ENCODE peak calls at places on chromosomes 6 and 20, in ten cellular contexts. G is AG10803, H is transverse colon, B is tibial artery, M is HFFc6, R is left ventricle myocardium inferior, X is Calu3, K is lower lobe of right lung, A is foreskin fibroblast, T is nephron progenitor cell. S is an unnamed sample.

GRCh38 chr6:159212026-159212425 is 42.8 kb downstream of the FNDC1 start:
- DNase-seq in G (no peak), H (no peak), B (no peak), M (no peak), R (no peak), X (no peak), K (no peak), A (no peak), T (no peak), S (no peak)

GRCh38 chr6:41801380-41801779 is 13.9 kb downstream of the TOMM6 start:
- DNase-seq in G (peak; percentile 22), H (no peak), B (no peak), M (peak; percentile 13), R (no peak), X (peak; percentile 20), K (no peak), A (peak; percentile 13), T (no peak), S (no peak)

GRCh38 chr6:89379281-89379680 is 26.8 kb upstream of the UBE2J1 start:
- DNase-seq in G (no peak), H (no peak), B (no peak), M (no peak), R (no peak), X (no peak), K (no peak), A (no peak), T (no peak), S (no peak)

GRCh38 chr20:64188682-64189529 is 24.7 kb downstream of the MYT1 start:
- DNase-seq in G (peak; percentile 29), H (peak; percentile 12), B (no peak), M (peak; percentile 31), R (no peak), X (peak; percentile 95), K (no peak), A (no peak), T (no peak), S (no peak)

GRCh38 chr20:24762791-24763350 is 186.2 kb upstream of the CST7 start:
- DNase-seq in G (no peak), H (no peak), B (no peak), M (no peak), R (no peak), X (no peak), K (no peak), A (no peak), T (no peak), S (no peak)

GRCh38 chr6:134589512-134589911 is 271.6 kb upstream of the SGK1 start:
- DNase-seq in G (peak; percentile 99), H (no peak), B (no peak), M (peak; percentile 99), R (no peak), X (no peak), K (no peak), A (peak; percentile 98), T (no peak), S (no peak)

GRCh38 chr6:50087231-50087954 is 37.7 kb upstream of the DEFB112 start:
- DNase-seq in G (peak; percentile 91), H (no peak), B (no peak), M (no peak), R (no peak), X (peak; percentile 6), K (no peak), A (peak; percentile 57), T (no peak), S (no peak)

GRCh38 chr6:52221302-52221701 is 23.0 kb downstream of the IL17F start:
- DNase-seq in G (no peak), H (no peak), B (no peak), M (no peak), R (no peak), X (no peak), K (no peak), A (no peak), T (no peak), S (no peak)

GRCh38 chr6:12271997-12272396 is 18.2 kb upstream of the EDN1 start:
- DNase-seq in G (no peak), H (no peak), B (no peak), M (no peak), R (no peak), X (no peak), K (no peak), A (no peak), T (no peak), S (no peak)

GRCh38 chr6:132973556-132973993 is 159.2 kb downstream of the RPS12 start:
- DNase-seq in G (no peak), H (no peak), B (no peak), M (no peak), R (no peak), X (no peak), K (no peak), A (no peak), T (no peak), S (no peak)

GRCh38 chr6:31243508-31243907 is 28.4 kb downstream of the HLA-C start:
- DNase-seq in G (no peak), H (no peak), B (no peak), M (no peak), R (no peak), X (no peak), K (no peak), A (no peak), T (no peak), S (no peak)

GRCh38 chr6:134415681-134416080 is 97.8 kb upstream of the SGK1 start:
- DNase-seq in G (no peak), H (no peak), B (no peak), M (no peak), R (no peak), X (no peak), K (no peak), A (no peak), T (no peak), S (no peak)

GRCh38 chr20:44532248-44532980 is 10.5 kb upstream of the SERINC3 start:
- DNase-seq in G (no peak), H (no peak), B (peak; percentile 27), M (no peak), R (peak; percentile 34), X (no peak), K (no peak), A (no peak), T (no peak), S (no peak)

DNA sequence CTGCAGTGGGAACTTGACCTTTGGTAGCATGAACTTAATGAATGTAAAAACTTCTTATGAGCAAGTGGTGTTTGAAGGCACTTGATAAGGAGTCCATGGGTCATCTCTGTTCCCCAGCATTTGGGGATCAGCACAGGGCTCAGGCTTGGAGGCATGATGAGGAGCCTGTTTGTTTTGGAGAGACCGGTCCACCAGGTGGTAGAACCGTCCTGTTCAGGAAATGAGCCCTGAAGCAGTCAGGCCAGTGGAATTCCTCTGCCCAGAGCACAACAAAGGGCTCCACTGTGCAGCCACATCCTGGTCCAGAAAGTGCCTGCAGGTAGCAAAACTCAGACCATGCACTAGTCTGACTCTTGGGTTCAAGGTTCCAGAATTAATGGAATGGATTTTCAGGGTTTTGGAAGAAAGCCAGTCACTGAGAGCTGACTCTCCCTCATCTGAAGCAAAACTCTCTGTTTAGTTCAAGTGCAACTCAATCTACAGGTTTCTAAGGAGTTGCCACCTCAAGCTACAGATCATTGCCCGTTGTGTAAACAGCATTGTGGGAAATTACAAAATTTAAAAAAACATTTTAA is 52.3 kb upstream of the ADGRF1 start:
- DNase-seq in G (no peak), H (peak; percentile 24), B (no peak), M (no peak), R (no peak), X (peak; percentile 83), K (no peak), A (no peak), T (no peak), S (no peak)
- TF ChIP-seq CTCF in G (no peak), H (no peak), B (no peak), M (no peak), R (no peak), X (no peak), K (no peak), A (no peak), T (no peak), S (no peak)

DNA sequence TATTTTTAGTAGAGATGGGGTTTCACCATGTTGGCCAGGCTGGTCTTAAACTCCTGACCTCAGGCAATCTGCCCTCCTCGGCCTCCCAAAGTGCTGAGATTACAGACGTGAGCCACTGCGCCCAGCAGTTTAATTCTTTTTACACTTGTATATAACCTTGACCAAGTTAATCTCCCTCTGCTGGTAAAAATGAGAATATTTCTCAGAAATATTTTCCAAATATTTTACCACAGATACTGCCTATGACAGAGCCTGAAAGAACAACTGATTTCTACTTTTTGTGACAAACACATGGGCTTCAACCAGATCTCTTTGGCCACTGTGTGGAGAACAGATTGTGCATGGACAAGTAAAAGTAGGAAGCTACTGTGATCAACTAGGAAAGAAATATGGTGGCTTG is 21.2 kb upstream of the NHSL1 start:
- DNase-seq in G (peak; percentile 49), H (no peak), B (no peak), M (peak; percentile 52), R (no peak), X (no peak), K (no peak), A (no peak), T (no peak), S (no peak)
- TF ChIP-seq CTCF in G (peak; percentile 58), H (peak; percentile 39), B (peak; percentile 29), M (peak; percentile 81), R (peak; percentile 51), X (no peak), K (peak; percentile 31), A (peak; percentile 15), T (no peak), S (peak; percentile 29)

GRCh38 chr20:59578602-59579403 is 25.5 kb upstream of the PHACTR3 start:
- DNase-seq in G (no peak), H (no peak), B (no peak), M (no peak), R (no peak), X (no peak), K (no peak), A (no peak), T (no peak), S (no peak)

GRCh38 chr20:59579404-59580207 is 24.7 kb upstream of the PHACTR3 start:
- DNase-seq in G (no peak), H (no peak), B (no peak), M (no peak), R (no peak), X (no peak), K (no peak), A (no peak), T (no peak), S (no peak)

GRCh38 chr20:59577037-59577808 is 27.1 kb upstream of the PHACTR3 start:
- DNase-seq in G (no peak), H (no peak), B (no peak), M (no peak), R (no peak), X (no peak), K (no peak), A (no peak), T (peak; percentile 53), S (no peak)

GRCh38 chr20:59576216-59576953 is 28.0 kb upstream of the PHACTR3 start:
- DNase-seq in G (no peak), H (no peak), B (no peak), M (no peak), R (no peak), X (no peak), K (no peak), A (no peak), T (no peak), S (no peak)

GRCh38 chr20:59577809-59578601 is 26.3 kb upstream of the PHACTR3 start:
- DNase-seq in G (no peak), H (no peak), B (no peak), M (no peak), R (no peak), X (no peak), K (no peak), A (no peak), T (no peak), S (no peak)
- TF ChIP-seq CTCF in G (no peak), H (no peak), B (no peak), M (no peak), R (no peak), X (no peak), K (no peak), A (no peak), T (no peak), S (no peak)

GRCh38 chr6:148166339-148166949 is 176.2 kb upstream of the SASH1 start:
- DNase-seq in G (peak; percentile 62), H (no peak), B (no peak), M (peak; percentile 62), R (no peak), X (no peak), K (no peak), A (peak; percentile 35), T (no peak), S (no peak)
- TF ChIP-seq CTCF in G (peak; percentile 79), H (peak; percentile 63), B (peak; percentile 74), M (peak; percentile 90), R (peak; percentile 78), X (no peak), K (peak; percentile 71), A (peak; percentile 52), T (peak; percentile 72), S (no peak)